ENCODE peak calls at places on chromosomes 13 and 19, in five cellular contexts. N, Z, C, E and M are unnamed samples.

GRCh38 chr13:73338389-73338788 is 279.6 kb downstream of the KLF5 start:
- DNase-seq in N (no peak), Z (no peak), C (no peak), E (no peak), M (no peak)

GRCh38 chr13:29472317-29472961 is 123.0 kb downstream of the SLC7A1 start:
- DNase-seq in N (peak), Z (peak), C (peak), E (peak), M (peak)

GRCh38 chr19:17473041-17473440 is 2.7 kb downstream of the SLC27A1 start:
- DNase-seq in N (no peak), Z (peak), C (no peak), E (no peak), M (no peak)

GRCh38 chr13:64078480-64078936 is 2662.9 kb upstream of the PCDH20 start:
- DNase-seq in N (no peak), Z (no peak), C (no peak), E (no peak), M (no peak)

GRCh38 chr19:19460761-19461265 is 54.5 kb downstream of the TSSK6 start:
- DNase-seq in N (peak), Z (peak), C (no peak), E (no peak), M (peak)

GRCh38 chr19:47228937-47229673 is 1.9 kb downstream of the BBC3 start:
- DNase-seq in N (no peak), Z (peak), C (no peak), E (no peak), M (peak)

GRCh38 chr13:114097893-114098688 is 34.3 kb downstream of the RASA3 start:
- DNase-seq in N (no peak), Z (no peak), C (no peak), E (no peak), M (no peak)

GRCh38 chr19:3062165-3063105 is at the start of gene TLE5:
- DNase-seq in N (peak), Z (no peak), C (no peak), E (peak), M (peak)

GRCh38 chr13:111337206-111337605 is 16.8 kb downstream of the TEX29 start:
- DNase-seq in N (no peak), Z (peak), C (no peak), E (no peak), M (no peak)

GRCh38 chr19:35110974-35111373 is 4.6 kb upstream of the FXYD3 start:
- DNase-seq in N (no peak), Z (no peak), C (no peak), E (no peak), M (no peak)

GRCh38 chr13:23447927-23448326 is 14.4 kb upstream of the SACS start:
- DNase-seq in N (no peak), Z (peak), C (no peak), E (no peak), M (no peak)

GRCh38 chr19:34618410-34618809 is 58.5 kb downstream of the SCGB2B2 start:
- DNase-seq in N (no peak), Z (no peak), C (no peak), E (no peak), M (no peak)

GRCh38 chr13:48322294-48322693 is 18.7 kb downstream of the RB1 start:
- DNase-seq in N (no peak), Z (no peak), C (no peak), E (no peak), M (no peak)

GRCh38 chr13:44068169-44068568 is 188.5 kb downstream of the LACC1 start:
- DNase-seq in N (no peak), Z (peak), C (no peak), E (no peak), M (no peak)

GRCh38 chr13:32894589-32895001 is 121.6 kb upstream of the KL start:
- DNase-seq in N (no peak), Z (peak), C (no peak), E (no peak), M (no peak)

GRCh38 chr19:52307275-52307674 is 10.3 kb downstream of the ZNF480 start:
- DNase-seq in N (peak), Z (peak), C (no peak), E (peak), M (peak)

GRCh38 chr19:48772503-48772953 is 17.2 kb downstream of the FGF21 start:
- DNase-seq in N (no peak), Z (no peak), C (no peak), E (no peak), M (no peak)

GRCh38 chr13:30477346-30478235 is 11.9 kb upstream of the HMGB1 start:
- DNase-seq in N (peak), Z (no peak), C (no peak), E (peak), M (no peak)

GRCh38 chr19:38701455-38702063 is 42.7 kb downstream of the CAPN12 start:
- DNase-seq in N (no peak), Z (peak), C (no peak), E (no peak), M (no peak)

GRCh38 chr19:40342644-40343311 is 5.4 kb downstream of the C19orf47 start:
- DNase-seq in N (no peak), Z (no peak), C (no peak), E (no peak), M (no peak)

GRCh38 chr19:48455171-48455907 is at the start of gene KCNJ14:
- DNase-seq in N (no peak), Z (no peak), C (no peak), E (no peak), M (no peak)

GRCh38 chr13:99258946-99259345 is 767 bp upstream of the GPR18 start:
- DNase-seq in N (peak), Z (no peak), C (no peak), E (no peak), M (no peak)

GRCh38 chr13:99993660-99994455 is 12.3 kb downstream of the ZIC2 start:
- DNase-seq in N (no peak), Z (no peak), C (no peak), E (peak), M (no peak)

GRCh38 chr13:106533940-106534843 is 1.3 kb downstream of the EFNB2 start:
- DNase-seq in N (no peak), Z (peak), C (no peak), E (peak), M (no peak)

GRCh38 chr19:46626441-46626840 is 1.6 kb upstream of the PTGIR start:
- DNase-seq in N (no peak), Z (no peak), C (no peak), E (no peak), M (no peak)

GRCh38 chr13:31442605-31443004 is 242.8 kb downstream of the B3GLCT start:
- DNase-seq in N (no peak), Z (no peak), C (no peak), E (no peak), M (no peak)

GRCh38 chr13:107563099-107563925 is 652.0 kb downstream of the LIG4 start:
- DNase-seq in N (no peak), Z (no peak), C (no peak), E (no peak), M (no peak)

GRCh38 chr13:43153436-43154082 is 130.2 kb downstream of the DNAJC15 start:
- DNase-seq in N (no peak), Z (peak), C (peak), E (no peak), M (no peak)

GRCh38 chr19:35509861-35510625 is 3.4 kb downstream of the DMKN start:
- DNase-seq in N (peak), Z (peak), C (peak), E (peak), M (peak)

GRCh38 chr13:88376762-88377388 is 705.7 kb downstream of the SLITRK5 start:
- DNase-seq in N (no peak), Z (no peak), C (no peak), E (no peak), M (no peak)

GRCh38 chr19:3028305-3029069 is 593 bp downstream of the TLE2 start:
- DNase-seq in N (no peak), Z (no peak), C (no peak), E (peak), M (no peak)

GRCh38 chr19:35468637-35469036 is 20.6 kb downstream of the FFAR2 start:
- DNase-seq in N (peak), Z (no peak), C (peak), E (no peak), M (peak)

GRCh38 chr19:33234736-33235135 is 9.1 kb upstream of the SLC7A10 start:
- DNase-seq in N (no peak), Z (no peak), C (no peak), E (no peak), M (no peak)

GRCh38 chr13:27625839-27626238 is 4.1 kb downstream of the POLR1D start:
- DNase-seq in N (no peak), Z (no peak), C (no peak), E (no peak), M (no peak)

GRCh38 chr13:27631156-27631555 is 9.5 kb downstream of the POLR1D start:
- DNase-seq in N (no peak), Z (no peak), C (no peak), E (no peak), M (no peak)

GRCh38 chr13:27631665-27632064 is 10.0 kb downstream of the POLR1D start:
- DNase-seq in N (no peak), Z (no peak), C (no peak), E (no peak), M (no peak)

GRCh38 chr13:27627377-27627776 is 5.7 kb downstream of the POLR1D start:
- DNase-seq in N (no peak), Z (no peak), C (no peak), E (no peak), M (no peak)

GRCh38 chr13:27628081-27628480 is 6.4 kb downstream of the POLR1D start:
- DNase-seq in N (no peak), Z (no peak), C (no peak), E (no peak), M (no peak)
- H3K4me2 ChIP-seq in N (no peak), Z (no peak), C (no peak), E (no peak), M (no peak)

GRCh38 chr19:54297759-54298305 is 15.1 kb downstream of the LILRA5 start:
- DNase-seq in N (peak), Z (no peak), C (no peak), E (no peak), M (no peak)
- H3K4me2 ChIP-seq in N (no peak), Z (no peak), C (no peak), E (no peak), M (no peak)

GRCh38 chr19:610801-611505 is 21.3 kb downstream of the HCN2 start:
- DNase-seq in N (peak), Z (peak), C (no peak), E (no peak), M (peak)

GRCh38 chr19:615619-616018 is 17.7 kb downstream of the POLRMT start:
- DNase-seq in N (no peak), Z (no peak), C (no peak), E (no peak), M (no peak)

GRCh38 chr19:613732-614567 is 19.4 kb downstream of the POLRMT start:
- DNase-seq in N (no peak), Z (no peak), C (no peak), E (no peak), M (no peak)

GRCh38 chr19:611506-611869 is 21.8 kb downstream of the HCN2 start:
- DNase-seq in N (no peak), Z (peak), C (no peak), E (no peak), M (no peak)

DNA sequence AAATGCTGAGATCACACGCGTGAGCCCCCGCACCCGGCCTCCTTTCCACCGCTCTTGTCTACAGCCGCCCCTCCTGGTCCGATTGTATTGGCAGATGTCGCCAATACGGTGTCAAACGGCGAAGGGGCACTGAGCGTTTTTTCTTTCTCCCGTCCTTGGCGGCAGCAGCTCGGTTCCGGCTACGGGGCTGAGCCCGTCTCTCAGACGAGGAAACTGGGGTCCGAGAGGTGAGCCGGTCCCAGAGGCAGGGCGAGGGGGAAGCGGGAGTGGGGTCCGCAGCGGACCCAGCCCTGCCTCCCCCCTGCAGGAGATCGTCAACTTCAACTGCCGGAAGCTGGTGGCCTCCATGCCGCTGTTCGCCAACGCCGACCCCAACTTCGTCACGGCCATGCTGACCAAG is 20.4 kb downstream of the POLRMT start:
- DNase-seq in N (no peak), Z (no peak), C (no peak), E (no peak), M (no peak)
- H3K4me2 ChIP-seq in N (no peak), Z (no peak), C (no peak), E (no peak), M (no peak)

GRCh38 chr13:36769545-36769944 is 49.5 kb upstream of the RFXAP start:
- DNase-seq in N (no peak), Z (no peak), C (no peak), E (no peak), M (no peak)

GRCh38 chr13:36778083-36778671 is 40.8 kb upstream of the RFXAP start:
- DNase-seq in N (no peak), Z (peak), C (no peak), E (peak), M (no peak)

GRCh38 chr13:36769126-36769525 is 49.9 kb upstream of the RFXAP start:
- DNase-seq in N (peak), Z (no peak), C (no peak), E (no peak), M (no peak)

GRCh38 chr13:36776175-36776574 is 42.8 kb upstream of the RFXAP start:
- DNase-seq in N (no peak), Z (no peak), C (no peak), E (no peak), M (no peak)

DNA sequence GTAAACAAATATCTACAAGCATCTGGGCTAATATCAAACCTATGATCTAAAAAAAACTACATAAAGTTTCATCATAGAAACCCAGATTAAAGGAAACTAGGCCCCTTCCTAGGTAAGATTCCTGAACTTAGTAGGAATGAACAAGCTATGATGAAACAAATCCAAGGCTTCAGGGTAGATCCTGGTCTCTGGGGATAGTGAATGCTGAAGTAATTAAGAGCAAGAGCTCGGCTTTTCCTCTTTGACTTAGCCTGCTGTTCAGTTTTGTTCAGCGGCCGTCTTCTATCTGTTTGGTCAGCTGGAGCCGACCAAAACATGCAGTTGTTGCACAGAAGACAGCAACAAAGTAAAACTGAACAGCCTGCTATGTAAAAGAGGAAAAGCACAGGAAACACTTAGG is 44.1 kb upstream of the RFXAP start:
- DNase-seq in N (no peak), Z (no peak), C (no peak), E (no peak), M (no peak)
- H3K4me2 ChIP-seq in N (no peak), Z (no peak), C (no peak), E (no peak), M (no peak)

DNA sequence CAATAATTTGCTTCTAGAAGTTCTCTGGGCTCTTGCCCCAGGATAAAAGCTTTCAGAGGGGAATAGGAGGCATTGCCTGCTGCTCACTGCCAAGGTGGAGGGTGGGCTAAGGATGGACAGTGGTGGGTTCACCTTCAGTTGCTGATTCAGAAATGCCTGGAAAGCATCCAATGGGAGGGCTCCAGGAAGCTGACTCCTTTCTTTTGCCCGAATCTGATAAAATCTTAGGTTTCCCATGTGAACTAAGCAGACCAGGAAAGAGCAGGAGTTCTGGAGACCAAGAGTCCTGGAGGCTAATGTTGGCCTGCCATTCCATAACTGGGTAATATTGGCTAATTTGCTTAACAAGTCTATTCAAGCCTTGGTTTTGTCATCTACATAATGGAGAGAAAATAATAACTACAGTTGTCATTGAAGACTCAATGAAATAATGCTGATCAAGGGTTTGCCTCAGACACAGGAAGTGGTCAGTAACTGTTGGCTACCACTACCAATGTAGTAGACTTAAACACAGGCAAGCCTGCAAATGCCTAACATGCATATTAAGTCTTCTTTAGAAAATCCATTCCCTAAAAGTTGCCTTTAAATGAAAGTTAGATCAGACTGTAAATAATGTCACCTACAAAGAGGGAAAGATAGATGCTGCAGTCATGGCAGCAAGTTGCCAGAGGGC is 528.4 kb upstream of the NBEA start:
- DNase-seq in N (no peak), Z (no peak), C (no peak), E (no peak), M (no peak)
- H3K4me2 ChIP-seq in N (no peak), Z (no peak), C (no peak), E (no peak), M (no peak)

DNA sequence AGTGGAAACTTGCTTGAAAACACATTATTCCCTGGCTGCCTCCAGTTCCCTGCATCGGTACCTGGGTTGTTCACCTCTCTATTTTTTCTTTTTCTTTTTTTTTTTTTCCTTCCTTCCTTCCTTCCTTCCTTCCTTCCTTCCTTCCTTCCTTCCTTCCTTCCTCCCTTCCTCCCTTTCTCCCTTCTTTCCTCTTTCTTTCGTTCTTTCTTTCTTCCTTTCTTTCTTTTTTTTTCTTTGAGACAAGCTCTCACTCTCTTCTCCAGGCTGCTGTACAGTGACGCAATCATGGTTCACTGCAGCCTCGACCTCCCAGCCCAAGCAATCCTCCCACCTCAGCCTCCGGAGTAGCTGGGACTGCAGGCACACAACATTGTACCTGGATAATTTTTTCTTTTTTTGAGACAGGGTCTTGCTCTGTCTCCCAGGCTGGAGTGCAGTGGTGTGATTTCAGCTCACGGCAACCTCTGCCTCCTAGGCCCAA is 3.4 kb upstream of the RASAL3 start:
- DNase-seq in N (no peak), Z (no peak), C (no peak), E (no peak), M (no peak)
- H3K4me2 ChIP-seq in N (no peak), Z (no peak), C (no peak), E (no peak), M (no peak)